ENCODE peak calls at places on chromosomes 3 and 15, in ten cellular contexts. T is RPMI7951; R is SHP77 treated with DMSO at 0.1 percent for 48 hours; S is activated T-cell treated with anti-CD3 and anti-CD28 coated beads, Interleukin-2, amount 50 U/mL, for 72 hours; X is EL; E is kidney tubule cell; J is left lobe of liver; O is mucosa of descending colon; C is PC-3; G is fibroblast of gingiva. Y is an unnamed sample.

GRCh38 chr3:4721511-4721911 is 228.4 kb downstream of the ITPR1 start:
- DNase-seq in R (no peak), O (no peak), G (peak; percentile 33), E (peak; percentile 87), S (no peak), C (peak; percentile 50), T (peak; percentile 91), J (no peak), X (peak; percentile 90), Y (peak; percentile 89)

GRCh38 chr15:65081758-65082157 is 5.2 kb downstream of the KBTBD13 start:
- DNase-seq in C (peak; percentile 17), J (no peak), G (no peak), R (no peak), S (peak; percentile 42), T (no peak), X (no peak), O (no peak), E (no peak), Y (no peak)

GRCh38 chr3:52077900-52078299 is 21.5 kb upstream of the DUSP7 start:
- DNase-seq in E (no peak), J (no peak), X (no peak), R (no peak), T (no peak), S (no peak), O (no peak), G (no peak), C (no peak), Y (no peak)

GRCh38 chr3:28575100-28575747 is 226.6 kb upstream of the AZI2 start:
- DNase-seq in C (no peak), J (peak; percentile 42), X (no peak), G (no peak), S (no peak), E (peak; percentile 35), O (peak; percentile 44), R (no peak), T (no peak), Y (peak; percentile 2)

GRCh38 chr15:100889359-100890058 is 9.9 kb downstream of the ALDH1A3 start:
- DNase-seq in R (no peak), E (peak; percentile 92), C (peak; percentile 68), T (peak; percentile 82), G (peak; percentile 88), O (no peak), S (no peak), X (peak; percentile 92), J (no peak), Y (no peak)

GRCh38 chr3:170278632-170279031 is 56.4 kb downstream of the PRKCI start:
- DNase-seq in J (no peak), T (no peak), E (no peak), C (no peak), X (no peak), O (no peak), S (no peak), G (no peak), R (no peak), Y (peak; percentile 14)

GRCh38 chr15:33279613-33280205 is 31.1 kb upstream of the RYR3 start:
- DNase-seq in T (peak; percentile 93), C (peak; percentile 84), J (no peak), R (no peak), S (no peak), O (no peak), X (peak; percentile 82), E (peak; percentile 87), G (no peak), Y (peak; percentile 94)

GRCh38 chr3:20760981-20761380 is 575.0 kb upstream of the SGO1 start:
- DNase-seq in X (peak; percentile 13), T (no peak), C (no peak), E (peak; percentile 13), S (no peak), G (no peak), J (no peak), R (no peak), O (no peak), Y (peak; percentile 15)

GRCh38 chr15:93047621-93048425 is 41.2 kb downstream of the RGMA start:
- DNase-seq in X (no peak), E (no peak), O (peak; percentile 52), S (no peak), R (no peak), C (no peak), J (no peak), T (no peak), G (no peak), Y (no peak)

GRCh38 chr3:79937567-79937966 is 169.8 kb upstream of the ROBO1 start:
- DNase-seq in T (no peak), C (peak; percentile 94), J (no peak), X (no peak), O (no peak), R (no peak), G (no peak), E (peak; percentile 38), S (no peak), Y (no peak)

GRCh38 chr3:190229632-190230424 is 92.4 kb downstream of the CLDN1 start:
- DNase-seq in E (peak; percentile 83), C (peak; percentile 93), X (peak; percentile 70), G (no peak), J (no peak), R (no peak), S (no peak), O (no peak), T (peak; percentile 67), Y (peak; percentile 93)

GRCh38 chr15:25689592-25689991 is 173.5 kb downstream of the ATP10A start:
- DNase-seq in T (no peak), R (no peak), G (no peak), S (no peak), O (no peak), J (no peak), X (no peak), E (no peak), C (no peak), Y (no peak)

GRCh38 chr3:140441006-140441405 is 236.9 kb upstream of the TRIM42 start:
- DNase-seq in R (no peak), G (peak; percentile 31), O (no peak), J (no peak), X (peak; percentile 3), T (peak; percentile 83), C (peak; percentile 72), S (no peak), E (peak; percentile 93), Y (peak; percentile 96)

GRCh38 chr15:42178056-42178455 is 21.6 kb upstream of the PLA2G4F start:
- DNase-seq in E (no peak), O (no peak), R (no peak), J (no peak), X (no peak), T (no peak), G (no peak), C (no peak), S (no peak), Y (peak; percentile 18)

GRCh38 chr3:33664195-33664594 is 53.9 kb downstream of the CLASP2 start:
- DNase-seq in J (no peak), T (peak; percentile 78), G (peak; percentile 82), E (peak; percentile 15), C (peak; percentile 85), X (peak; percentile 83), S (no peak), O (no peak), R (no peak), Y (peak; percentile 75)

GRCh38 chr3:33438284-33438668 is 1.9 kb downstream of the UBP1 start:
- DNase-seq in T (peak; percentile 58), J (no peak), G (peak; percentile 63), S (no peak), R (no peak), C (peak; percentile 36), X (peak; percentile 52), E (peak; percentile 29), O (no peak), Y (peak; percentile 36)

GRCh38 chr3:66035763-66036477 is 2.8 kb downstream of the MAGI1 start:
- DNase-seq in T (no peak), G (no peak), J (no peak), R (no peak), S (no peak), X (peak; percentile 31), E (peak; percentile 74), C (no peak), O (no peak), Y (peak; percentile 42)

GRCh38 chr3:123272547-123272946 is 70.8 kb downstream of the SEC22A start:
- DNase-seq in J (no peak), E (peak; percentile 22), C (peak; percentile 22), O (no peak), T (peak; percentile 64), G (peak; percentile 44), R (no peak), X (peak; percentile 54), S (no peak), Y (peak; percentile 50)

GRCh38 chr3:120767106-120767505 is 24.6 kb downstream of the GTF2E1 start:
- DNase-seq in E (no peak), T (no peak), O (no peak), R (no peak), X (no peak), G (peak; percentile 67), J (no peak), S (no peak), C (no peak), Y (no peak)

GRCh38 chr15:73476704-73477216 is 33.8 kb downstream of the REC114 start:
- DNase-seq in T (no peak), R (no peak), S (no peak), E (no peak), O (no peak), J (no peak), X (no peak), G (no peak), C (no peak), Y (no peak)

GRCh38 chr15:100580414-100580813 is 21.6 kb downstream of the LINS1 start:
- DNase-seq in C (no peak), O (no peak), T (no peak), X (no peak), S (no peak), R (no peak), G (no peak), J (no peak), E (no peak), Y (no peak)

GRCh38 chr3:9778102-9778501 is 8.4 kb upstream of the CAMK1 start:
- DNase-seq in O (no peak), X (peak; percentile 43), S (peak; percentile 85), J (no peak), T (peak; percentile 35), E (peak; percentile 61), G (peak; percentile 47), R (no peak), C (peak; percentile 19), Y (peak; percentile 40)

GRCh38 chr3:23442598-23443383 is 239.7 kb downstream of the UBE2E2 start:
- DNase-seq in E (peak; percentile 61), O (no peak), T (peak; percentile 54), X (peak; percentile 80), R (no peak), J (no peak), G (no peak), C (peak; percentile 25), S (no peak), Y (peak; percentile 55)

GRCh38 chr3:190076601-190077444 is 43.9 kb downstream of the P3H2 start:
- DNase-seq in E (peak; percentile 99), O (no peak), J (no peak), T (peak; percentile 95), S (no peak), R (no peak), X (peak; percentile 98), C (peak; percentile 90), G (peak; percentile 96), Y (peak; percentile 100)

GRCh38 chr15:88247914-88248313 is 8.6 kb downstream of the NTRK3 start:
- DNase-seq in X (no peak), O (no peak), T (no peak), G (no peak), S (no peak), J (peak; percentile 80), E (no peak), R (no peak), C (no peak), Y (no peak)

GRCh38 chr3:144364797-144365196 is 393.2 kb downstream of the DIPK2A start:
- DNase-seq in G (no peak), T (no peak), X (peak; percentile 59), J (no peak), O (no peak), R (no peak), C (no peak), S (no peak), E (peak; percentile 35), Y (no peak)

GRCh38 chr15:90598053-90598577 is 68.4 kb downstream of the CRTC3 start:
- DNase-seq in S (peak; percentile 21), T (peak; percentile 36), R (no peak), O (peak; percentile 76), X (peak; percentile 22), C (no peak), E (peak; percentile 22), G (no peak), J (peak; percentile 86), Y (no peak)

GRCh38 chr3:50324351-50325144 is 2.0 kb upstream of the HYAL2 start:
- DNase-seq in J (peak; percentile 78), T (peak; percentile 66), S (peak; percentile 76), O (peak; percentile 72), X (peak; percentile 66), E (peak; percentile 69), C (peak; percentile 80), G (peak; percentile 43), R (no peak), Y (peak; percentile 49)

Y was measured in M059J.